ENCODE peak calls at places on chromosomes 11 and 22, in eight cellular contexts. One of them, this sample, is unnamed.

GRCh38 chr11:992577-992976 is 43.9 kb downstream of the MUC6 start:
- DNase-seq in stimulated activated naive CD8-positive, alpha-beta T cell treated with anti-CD3 and anti-CD28 coated beads, Interleukin-15, Interleukin-2, amounts not matched to agents 100 U/mL and 50 U/mL, for 24 hours: no peak
- DNase-seq in ureter: no peak
- DNase-seq in mucosa of gallbladder: no peak
- DNase-seq in coronary artery: no peak
- DNase-seq in NCI-H1694 treated with DMSO at 0.1 percent for 48 hours: no peak
- DNase-seq in PC-3: no peak
- DNase-seq in tibial artery: no peak
- DNase-seq in this sample: no peak

GRCh38 chr11:2421996-2422395 is 21.4 kb downstream of the TSSC4 start:
- DNase-seq in tibial artery: no peak
- DNase-seq in stimulated activated naive CD8-positive, alpha-beta T cell treated with anti-CD3 and anti-CD28 coated beads, Interleukin-15, Interleukin-2, amounts not matched to agents 100 U/mL and 50 U/mL, for 24 hours: no peak
- DNase-seq in coronary artery: no peak
- DNase-seq in mucosa of gallbladder: no peak
- DNase-seq in PC-3: no peak
- DNase-seq in NCI-H1694 treated with DMSO at 0.1 percent for 48 hours: no peak
- DNase-seq in ureter: no peak
- DNase-seq in this sample: no peak

GRCh38 chr22:23067023-23067650 is 3.2 kb upstream of the GNAZ start:
- DNase-seq in coronary artery: peak; percentile 66
- DNase-seq in NCI-H1694 treated with DMSO at 0.1 percent for 48 hours: no peak
- DNase-seq in stimulated activated naive CD8-positive, alpha-beta T cell treated with anti-CD3 and anti-CD28 coated beads, Interleukin-15, Interleukin-2, amounts not matched to agents 100 U/mL and 50 U/mL, for 24 hours: peak; percentile 2
- DNase-seq in PC-3: no peak
- DNase-seq in tibial artery: peak; percentile 12
- DNase-seq in mucosa of gallbladder: no peak
- DNase-seq in ureter: peak; percentile 29
- DNase-seq in this sample: no peak

GRCh38 chr11:68841718-68842426 is at the start of gene CPT1A:
- DNase-seq in mucosa of gallbladder: peak; percentile 78
- DNase-seq in PC-3: peak; percentile 81
- DNase-seq in ureter: peak; percentile 76
- DNase-seq in tibial artery: peak; percentile 64
- DNase-seq in coronary artery: peak; percentile 87
- DNase-seq in NCI-H1694 treated with DMSO at 0.1 percent for 48 hours: peak; percentile 13
- DNase-seq in stimulated activated naive CD8-positive, alpha-beta T cell treated with anti-CD3 and anti-CD28 coated beads, Interleukin-15, Interleukin-2, amounts not matched to agents 100 U/mL and 50 U/mL, for 24 hours: peak; percentile 83
- DNase-seq in this sample: peak; percentile 62

GRCh38 chr11:27013741-27014415 is 20.0 kb downstream of the FIBIN start:
- DNase-seq in ureter: no peak
- DNase-seq in NCI-H1694 treated with DMSO at 0.1 percent for 48 hours: no peak
- DNase-seq in coronary artery: no peak
- DNase-seq in tibial artery: no peak
- DNase-seq in PC-3: no peak
- DNase-seq in mucosa of gallbladder: no peak
- DNase-seq in stimulated activated naive CD8-positive, alpha-beta T cell treated with anti-CD3 and anti-CD28 coated beads, Interleukin-15, Interleukin-2, amounts not matched to agents 100 U/mL and 50 U/mL, for 24 hours: no peak
- DNase-seq in this sample: no peak

GRCh38 chr11:12134239-12134590 is 23.8 kb downstream of the MICAL2 start:
- DNase-seq in stimulated activated naive CD8-positive, alpha-beta T cell treated with anti-CD3 and anti-CD28 coated beads, Interleukin-15, Interleukin-2, amounts not matched to agents 100 U/mL and 50 U/mL, for 24 hours: no peak
- DNase-seq in mucosa of gallbladder: no peak
- DNase-seq in PC-3: no peak
- DNase-seq in ureter: peak; percentile 58
- DNase-seq in coronary artery: no peak
- DNase-seq in tibial artery: peak; percentile 63
- DNase-seq in NCI-H1694 treated with DMSO at 0.1 percent for 48 hours: no peak
- DNase-seq in this sample: no peak

GRCh38 chr11:33867566-33867965 is 24.3 kb downstream of the LMO2 start:
- DNase-seq in tibial artery: no peak
- DNase-seq in mucosa of gallbladder: no peak
- DNase-seq in PC-3: no peak
- DNase-seq in ureter: no peak
- DNase-seq in coronary artery: no peak
- DNase-seq in stimulated activated naive CD8-positive, alpha-beta T cell treated with anti-CD3 and anti-CD28 coated beads, Interleukin-15, Interleukin-2, amounts not matched to agents 100 U/mL and 50 U/mL, for 24 hours: no peak
- DNase-seq in NCI-H1694 treated with DMSO at 0.1 percent for 48 hours: no peak
- DNase-seq in this sample: no peak

GRCh38 chr11:70410276-70410675 is 11.9 kb downstream of the CTTN start:
- DNase-seq in stimulated activated naive CD8-positive, alpha-beta T cell treated with anti-CD3 and anti-CD28 coated beads, Interleukin-15, Interleukin-2, amounts not matched to agents 100 U/mL and 50 U/mL, for 24 hours: no peak
- DNase-seq in PC-3: no peak
- DNase-seq in ureter: no peak
- DNase-seq in NCI-H1694 treated with DMSO at 0.1 percent for 48 hours: no peak
- DNase-seq in mucosa of gallbladder: no peak
- DNase-seq in coronary artery: no peak
- DNase-seq in tibial artery: no peak
- DNase-seq in this sample: no peak

GRCh38 chr11:64747961-64748715 is 4.2 kb upstream of the RASGRP2 start:
- DNase-seq in PC-3: no peak
- DNase-seq in stimulated activated naive CD8-positive, alpha-beta T cell treated with anti-CD3 and anti-CD28 coated beads, Interleukin-15, Interleukin-2, amounts not matched to agents 100 U/mL and 50 U/mL, for 24 hours: no peak
- DNase-seq in mucosa of gallbladder: no peak
- DNase-seq in ureter: no peak
- DNase-seq in coronary artery: no peak
- DNase-seq in NCI-H1694 treated with DMSO at 0.1 percent for 48 hours: no peak
- DNase-seq in tibial artery: no peak
- DNase-seq in this sample: no peak

GRCh38 chr22:47095395-47096122 is 333.1 kb downstream of the TBC1D22A start:
- DNase-seq in coronary artery: no peak
- DNase-seq in stimulated activated naive CD8-positive, alpha-beta T cell treated with anti-CD3 and anti-CD28 coated beads, Interleukin-15, Interleukin-2, amounts not matched to agents 100 U/mL and 50 U/mL, for 24 hours: no peak
- DNase-seq in ureter: no peak
- DNase-seq in mucosa of gallbladder: no peak
- DNase-seq in NCI-H1694 treated with DMSO at 0.1 percent for 48 hours: no peak
- DNase-seq in PC-3: no peak
- DNase-seq in tibial artery: no peak
- DNase-seq in this sample: no peak

GRCh38 chr22:17228725-17229126 is 9.5 kb upstream of the ADA2 start:
- DNase-seq in NCI-H1694 treated with DMSO at 0.1 percent for 48 hours: no peak
- DNase-seq in ureter: no peak
- DNase-seq in coronary artery: no peak
- DNase-seq in mucosa of gallbladder: no peak
- DNase-seq in stimulated activated naive CD8-positive, alpha-beta T cell treated with anti-CD3 and anti-CD28 coated beads, Interleukin-15, Interleukin-2, amounts not matched to agents 100 U/mL and 50 U/mL, for 24 hours: no peak
- DNase-seq in PC-3: peak; percentile 43
- DNase-seq in tibial artery: no peak
- DNase-seq in this sample: no peak

GRCh38 chr11:130188585-130189347 is 29.2 kb downstream of the ST14 start:
- DNase-seq in stimulated activated naive CD8-positive, alpha-beta T cell treated with anti-CD3 and anti-CD28 coated beads, Interleukin-15, Interleukin-2, amounts not matched to agents 100 U/mL and 50 U/mL, for 24 hours: no peak
- DNase-seq in mucosa of gallbladder: no peak
- DNase-seq in tibial artery: no peak
- DNase-seq in NCI-H1694 treated with DMSO at 0.1 percent for 48 hours: no peak
- DNase-seq in coronary artery: no peak
- DNase-seq in ureter: no peak
- DNase-seq in PC-3: no peak
- DNase-seq in this sample: no peak

GRCh38 chr22:46002757-46003270 is 25.9 kb upstream of the WNT7B start:
- DNase-seq in NCI-H1694 treated with DMSO at 0.1 percent for 48 hours: no peak
- DNase-seq in mucosa of gallbladder: no peak
- DNase-seq in coronary artery: no peak
- DNase-seq in PC-3: peak; percentile 43
- DNase-seq in tibial artery: no peak
- DNase-seq in stimulated activated naive CD8-positive, alpha-beta T cell treated with anti-CD3 and anti-CD28 coated beads, Interleukin-15, Interleukin-2, amounts not matched to agents 100 U/mL and 50 U/mL, for 24 hours: no peak
- DNase-seq in ureter: no peak
- DNase-seq in this sample: no peak

This sample was measured in hypothalamus.